ENCODE peak calls at places on chromosomes 2 and 18, in eight cellular contexts. One of them, this sample, is unnamed.

GRCh38 chr2:189337648-189338047 is 103.6 kb upstream of the WDR75 start:
- DNase-seq in GM23248: peak; percentile 75
- DNase-seq in thoracic aorta: no peak
- DNase-seq in tibial nerve: peak; percentile 21
- DNase-seq in thyroid gland: no peak
- DNase-seq in mucosa of descending colon: no peak
- DNase-seq in adrenal gland: no peak
- DNase-seq in colonic mucosa: no peak
- DNase-seq in this sample: no peak

GRCh38 chr18:66867653-66868052 is 263.8 kb upstream of the CDH19 start:
- DNase-seq in GM23248: no peak
- DNase-seq in thoracic aorta: no peak
- DNase-seq in tibial nerve: no peak
- DNase-seq in thyroid gland: no peak
- DNase-seq in mucosa of descending colon: no peak
- DNase-seq in adrenal gland: no peak
- DNase-seq in colonic mucosa: no peak
- DNase-seq in this sample: no peak

GRCh38 chr2:188645982-188646381 is 328.2 kb upstream of the COL3A1 start:
- DNase-seq in GM23248: peak; percentile 73
- DNase-seq in thoracic aorta: no peak
- DNase-seq in tibial nerve: no peak
- DNase-seq in thyroid gland: no peak
- DNase-seq in mucosa of descending colon: no peak
- DNase-seq in adrenal gland: no peak
- DNase-seq in colonic mucosa: no peak
- DNase-seq in this sample: no peak

GRCh38 chr2:122451040-122451439 is 695.6 kb downstream of the TSN start:
- DNase-seq in GM23248: peak; percentile 64
- DNase-seq in thoracic aorta: no peak
- DNase-seq in tibial nerve: no peak
- DNase-seq in thyroid gland: no peak
- DNase-seq in mucosa of descending colon: no peak
- DNase-seq in adrenal gland: no peak
- DNase-seq in colonic mucosa: no peak
- DNase-seq in this sample: no peak

GRCh38 chr2:109135572-109136185 is 6.7 kb downstream of the SH3RF3 start:
- DNase-seq in GM23248: no peak
- DNase-seq in thoracic aorta: no peak
- DNase-seq in tibial nerve: no peak
- DNase-seq in thyroid gland: peak; percentile 32
- DNase-seq in mucosa of descending colon: no peak
- DNase-seq in adrenal gland: no peak
- DNase-seq in colonic mucosa: no peak
- DNase-seq in this sample: no peak

GRCh38 chr2:225468131-225468530 is 68.6 kb downstream of the NYAP2 start:
- DNase-seq in GM23248: no peak
- DNase-seq in thoracic aorta: no peak
- DNase-seq in tibial nerve: no peak
- DNase-seq in thyroid gland: no peak
- DNase-seq in mucosa of descending colon: no peak
- DNase-seq in adrenal gland: no peak
- DNase-seq in colonic mucosa: no peak
- DNase-seq in this sample: no peak

GRCh38 chr2:60527762-60528161 is 25.7 kb downstream of the BCL11A start:
- DNase-seq in GM23248: no peak
- DNase-seq in thoracic aorta: no peak
- DNase-seq in tibial nerve: no peak
- DNase-seq in thyroid gland: no peak
- DNase-seq in mucosa of descending colon: no peak
- DNase-seq in adrenal gland: no peak
- DNase-seq in colonic mucosa: no peak
- DNase-seq in this sample: no peak

GRCh38 chr2:121485039-121485438 is 45.6 kb upstream of the RNU4ATAC start:
- DNase-seq in GM23248: peak; percentile 91
- DNase-seq in thoracic aorta: no peak
- DNase-seq in tibial nerve: no peak
- DNase-seq in thyroid gland: no peak
- DNase-seq in mucosa of descending colon: no peak
- DNase-seq in adrenal gland: no peak
- DNase-seq in colonic mucosa: no peak
- DNase-seq in this sample: no peak

GRCh38 chr2:170930132-170931109 is 1.4 kb downstream of the GORASP2 start:
- DNase-seq in GM23248: peak; percentile 68
- DNase-seq in thoracic aorta: no peak
- DNase-seq in tibial nerve: peak; percentile 19
- DNase-seq in thyroid gland: peak; percentile 24
- DNase-seq in mucosa of descending colon: no peak
- DNase-seq in adrenal gland: peak; percentile 33
- DNase-seq in colonic mucosa: peak; percentile 34
- DNase-seq in this sample: no peak

GRCh38 chr2:195026261-195026660 is 630.8 kb upstream of the SLC39A10 start:
- DNase-seq in GM23248: peak; percentile 39
- DNase-seq in thoracic aorta: no peak
- DNase-seq in tibial nerve: no peak
- DNase-seq in thyroid gland: no peak
- DNase-seq in mucosa of descending colon: no peak
- DNase-seq in adrenal gland: no peak
- DNase-seq in colonic mucosa: no peak
- DNase-seq in this sample: no peak

GRCh38 chr2:29963972-29964570 is 42.7 kb upstream of the ALK start:
- DNase-seq in GM23248: no peak
- DNase-seq in thoracic aorta: no peak
- DNase-seq in tibial nerve: no peak
- DNase-seq in thyroid gland: no peak
- DNase-seq in mucosa of descending colon: no peak
- DNase-seq in adrenal gland: no peak
- DNase-seq in colonic mucosa: no peak
- DNase-seq in this sample: no peak

DNA sequence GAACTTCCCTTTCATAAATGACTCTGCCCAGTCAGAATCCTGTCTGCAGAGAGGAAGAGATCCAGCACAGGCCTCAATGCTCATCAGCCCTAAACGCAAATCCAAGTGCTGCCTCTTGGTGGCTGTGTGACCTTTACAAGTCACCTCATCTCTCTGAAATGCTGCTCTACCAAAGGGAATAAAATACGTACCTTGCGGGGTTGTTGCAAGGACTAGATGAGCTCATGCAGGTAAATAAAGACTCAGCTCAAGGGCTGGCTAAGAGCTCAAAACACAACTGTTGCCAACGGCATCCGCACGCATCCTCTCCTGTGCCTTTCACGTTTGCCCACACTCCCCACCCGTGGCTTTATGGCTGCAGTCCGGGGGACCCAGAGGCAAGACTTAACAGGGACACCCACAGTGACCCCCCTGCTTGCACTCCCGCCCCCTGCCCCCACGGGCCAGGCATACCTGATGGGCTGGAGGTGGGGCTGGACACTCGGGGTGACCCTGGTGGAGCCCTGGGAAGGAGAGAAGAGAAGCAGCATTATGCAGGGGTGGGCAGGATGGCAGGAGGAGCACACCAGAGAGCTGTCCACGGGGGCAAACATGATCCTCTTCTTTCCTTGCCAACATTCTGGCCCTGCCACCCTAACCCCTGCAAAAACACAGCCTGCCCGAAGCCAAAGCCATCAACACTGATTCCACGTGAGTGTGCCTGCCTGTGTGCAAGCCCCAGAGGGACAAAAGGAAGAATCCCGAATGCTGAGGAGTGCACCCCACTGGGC is 102.6 kb downstream of the TNS1 start:
- DNase-seq in GM23248: peak; percentile 27
- DNase-seq in thoracic aorta: no peak
- DNase-seq in tibial nerve: no peak
- DNase-seq in thyroid gland: no peak
- DNase-seq in mucosa of descending colon: no peak
- DNase-seq in adrenal gland: no peak
- DNase-seq in colonic mucosa: no peak
- DNase-seq in this sample: no peak
- H3K4me1 ChIP-seq in GM23248: peaks cover 43% of the 10 kb centered on the region
- H3K4me1 ChIP-seq in thoracic aorta: peaks cover 100% of the 10 kb centered on the region
- H3K4me1 ChIP-seq in tibial nerve: peaks cover 65% of the 10 kb centered on the region
- H3K4me1 ChIP-seq in thyroid gland: peaks cover 84% of the 10 kb centered on the region
- H3K4me1 ChIP-seq in mucosa of descending colon: peaks cover 24% of the 10 kb centered on the region
- H3K4me1 ChIP-seq in adrenal gland: peaks cover 80% of the 10 kb centered on the region
- H3K4me1 ChIP-seq in colonic mucosa: no peaks in the 10 kb centered on the region
- H3K4me1 ChIP-seq in this sample: peaks cover 11% of the 10 kb centered on the region

DNA sequence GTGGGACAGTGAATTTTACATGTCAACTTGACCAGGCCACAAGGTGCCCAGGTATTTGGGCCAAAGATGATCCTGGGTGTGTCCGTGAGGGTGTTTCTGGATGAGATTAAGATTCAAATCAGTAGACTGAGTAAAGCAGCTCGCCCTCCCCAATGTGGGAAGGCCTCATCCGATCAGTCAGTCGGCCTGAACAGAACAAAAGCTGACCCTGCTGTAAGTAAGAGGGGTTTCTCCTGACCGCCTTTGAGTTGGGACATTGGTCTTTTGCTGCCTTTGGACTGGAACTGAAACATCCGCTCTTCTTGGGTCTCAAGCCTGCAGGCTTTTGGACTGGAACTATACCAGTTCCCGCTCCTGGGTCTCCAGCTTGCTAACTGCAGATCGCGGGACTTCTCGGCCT is 233.3 kb downstream of the KLHL29 start:
- DNase-seq in GM23248: no peak
- DNase-seq in thoracic aorta: no peak
- DNase-seq in tibial nerve: no peak
- DNase-seq in thyroid gland: no peak
- DNase-seq in mucosa of descending colon: no peak
- DNase-seq in adrenal gland: no peak
- DNase-seq in colonic mucosa: no peak
- DNase-seq in this sample: no peak
- H3K4me1 ChIP-seq in GM23248: peaks cover 12% of the 10 kb centered on the region
- H3K4me1 ChIP-seq in thoracic aorta: peaks cover 9% of the 10 kb centered on the region
- H3K4me1 ChIP-seq in tibial nerve: peaks cover 31% of the 10 kb centered on the region
- H3K4me1 ChIP-seq in thyroid gland: no peaks in the 10 kb centered on the region
- H3K4me1 ChIP-seq in mucosa of descending colon: peaks cover 3% of the 10 kb centered on the region
- H3K4me1 ChIP-seq in adrenal gland: peaks cover 32% of the 10 kb centered on the region
- H3K4me1 ChIP-seq in colonic mucosa: no peaks in the 10 kb centered on the region
- H3K4me1 ChIP-seq in this sample: peaks cover 4% of the 10 kb centered on the region

GRCh38 chr2:160206436-160206835 is 6.4 kb upstream of the ITGB6 start:
- DNase-seq in GM23248: no peak
- DNase-seq in thoracic aorta: no peak
- DNase-seq in tibial nerve: no peak
- DNase-seq in thyroid gland: no peak
- DNase-seq in mucosa of descending colon: no peak
- DNase-seq in adrenal gland: no peak
- DNase-seq in colonic mucosa: no peak
- DNase-seq in this sample: no peak
- H3K4me1 ChIP-seq in GM23248: peaks cover 65% of the 10 kb centered on the region
- H3K4me1 ChIP-seq in thoracic aorta: peaks cover 48% of the 10 kb centered on the region
- H3K4me1 ChIP-seq in tibial nerve: peaks cover 14% of the 10 kb centered on the region
- H3K4me1 ChIP-seq in thyroid gland: peaks cover 14% of the 10 kb centered on the region
- H3K4me1 ChIP-seq in mucosa of descending colon: peaks cover 19% of the 10 kb centered on the region
- H3K4me1 ChIP-seq in adrenal gland: peaks cover 13% of the 10 kb centered on the region
- H3K4me1 ChIP-seq in colonic mucosa: no peaks in the 10 kb centered on the region
- H3K4me1 ChIP-seq in this sample: no peaks in the 10 kb centered on the region

DNA sequence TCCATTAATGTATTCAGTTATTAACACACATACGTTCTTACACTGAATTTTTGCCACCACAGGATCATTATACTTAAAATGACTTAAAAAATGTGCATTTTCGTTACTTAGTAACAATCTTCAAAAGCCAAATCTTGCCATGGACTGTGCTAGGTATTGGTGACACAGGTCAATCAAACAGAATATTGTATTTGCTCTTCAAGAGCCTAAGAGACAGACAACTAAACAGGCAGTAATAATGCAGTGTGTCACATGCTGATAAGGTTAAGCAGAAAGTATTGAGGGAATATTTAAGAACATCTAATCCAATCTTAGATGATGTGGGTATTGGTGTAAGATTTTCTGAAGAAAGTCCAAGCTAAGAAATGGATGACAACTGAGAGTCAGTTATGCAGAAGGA is 56.9 kb downstream of the FBXO11 start:
- DNase-seq in GM23248: no peak
- DNase-seq in thoracic aorta: no peak
- DNase-seq in tibial nerve: no peak
- DNase-seq in thyroid gland: no peak
- DNase-seq in mucosa of descending colon: no peak
- DNase-seq in adrenal gland: no peak
- DNase-seq in colonic mucosa: no peak
- DNase-seq in this sample: no peak
- H3K4me1 ChIP-seq in GM23248: peaks cover 18% of the 10 kb centered on the region
- H3K4me1 ChIP-seq in thoracic aorta: peaks cover 16% of the 10 kb centered on the region
- H3K4me1 ChIP-seq in tibial nerve: peaks cover 3% of the 10 kb centered on the region
- H3K4me1 ChIP-seq in thyroid gland: no peaks in the 10 kb centered on the region
- H3K4me1 ChIP-seq in mucosa of descending colon: no peaks in the 10 kb centered on the region
- H3K4me1 ChIP-seq in adrenal gland: peaks cover 28% of the 10 kb centered on the region
- H3K4me1 ChIP-seq in colonic mucosa: peaks cover 8% of the 10 kb centered on the region
- H3K4me1 ChIP-seq in this sample: no peaks in the 10 kb centered on the region

DNA sequence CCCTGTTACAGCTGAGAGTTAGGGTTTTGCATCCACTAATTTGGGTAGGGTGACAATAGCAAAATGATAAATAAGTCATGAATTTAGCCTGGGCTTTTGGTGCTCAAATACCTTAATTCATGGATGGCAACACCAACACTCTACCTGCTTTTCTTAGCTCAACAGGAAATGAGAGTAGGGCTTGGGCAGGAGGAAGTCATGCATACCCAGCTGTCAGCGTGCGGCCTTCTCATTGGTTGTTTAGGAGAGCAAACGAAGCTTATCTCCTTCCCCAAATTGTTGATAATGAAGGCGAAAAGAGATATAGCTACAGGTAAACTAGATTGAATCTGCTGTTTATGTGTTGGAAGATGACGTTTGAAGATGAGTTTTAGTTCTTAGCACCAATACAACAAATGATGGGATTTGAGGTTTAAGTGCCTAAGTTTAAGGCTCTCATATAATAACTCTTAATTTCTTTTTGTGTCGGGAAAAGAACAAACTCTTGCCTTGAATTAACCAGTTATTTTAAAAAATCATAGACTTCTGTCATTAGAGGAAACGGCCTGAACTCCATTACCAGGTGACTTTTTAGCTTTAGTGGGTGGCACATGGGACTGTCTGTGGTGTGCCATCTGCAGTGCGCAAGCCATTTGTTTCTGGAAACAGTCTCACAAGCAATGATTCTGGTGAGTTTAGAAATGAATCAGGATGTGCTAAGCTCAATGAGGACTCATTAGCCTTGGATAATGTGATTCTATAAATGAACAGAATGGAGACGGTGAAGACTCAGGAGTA is 19.7 kb downstream of the MAP4K4 start:
- DNase-seq in GM23248: no peak
- DNase-seq in thoracic aorta: no peak
- DNase-seq in tibial nerve: no peak
- DNase-seq in thyroid gland: no peak
- DNase-seq in mucosa of descending colon: peak; percentile 74
- DNase-seq in adrenal gland: no peak
- DNase-seq in colonic mucosa: no peak
- DNase-seq in this sample: no peak
- H3K4me1 ChIP-seq in GM23248: peaks cover 36% of the 10 kb centered on the region
- H3K4me1 ChIP-seq in thoracic aorta: peaks cover 48% of the 10 kb centered on the region
- H3K4me1 ChIP-seq in tibial nerve: peaks cover 43% of the 10 kb centered on the region
- H3K4me1 ChIP-seq in thyroid gland: no peaks in the 10 kb centered on the region
- H3K4me1 ChIP-seq in mucosa of descending colon: no peaks in the 10 kb centered on the region
- H3K4me1 ChIP-seq in adrenal gland: no peaks in the 10 kb centered on the region
- H3K4me1 ChIP-seq in colonic mucosa: no peaks in the 10 kb centered on the region
- H3K4me1 ChIP-seq in this sample: no peaks in the 10 kb centered on the region

This sample was measured in prostate gland.